ENCODE peak calls at places on chromosomes 16 and 17, in four cellular contexts. One of them, this sample, is unnamed. For H3K27me3, the result is how much of the 10 kb centered on the place peaks cover.

GRCh38 chr16:35557731-35558130 is 2098.3 kb downstream of the TP53TG3F start:
- DNase-seq in effector memory CD4-positive, alpha-beta T cell: no peak
- DNase-seq in SJCRH30: no peak
- DNase-seq in astrocyte: no peak
- DNase-seq in this sample: no peak

GRCh38 chr17:73335591-73336503 is 24.0 kb upstream of the CDC42EP4 start:
- DNase-seq in SJCRH30: no peak
- DNase-seq in effector memory CD4-positive, alpha-beta T cell: no peak
- DNase-seq in astrocyte: no peak
- DNase-seq in this sample: no peak

GRCh38 chr17:81558115-81558468 is 5.9 kb upstream of the FAAP100 start:
- DNase-seq in astrocyte: no peak
- DNase-seq in SJCRH30: no peak
- DNase-seq in effector memory CD4-positive, alpha-beta T cell: no peak
- DNase-seq in this sample: no peak

GRCh38 chr17:73166731-73167581 is 2.1 kb downstream of the SSTR2 start:
- DNase-seq in SJCRH30: no peak
- DNase-seq in astrocyte: no peak
- DNase-seq in effector memory CD4-positive, alpha-beta T cell: no peak
- DNase-seq in this sample: no peak

GRCh38 chr17:66076546-66077190 is 115.3 kb downstream of the CEP112 start:
- DNase-seq in astrocyte: peak
- DNase-seq in effector memory CD4-positive, alpha-beta T cell: no peak
- DNase-seq in SJCRH30: peak
- DNase-seq in this sample: no peak

GRCh38 chr16:55922662-55923061 is 47.5 kb upstream of the CES5A start:
- DNase-seq in SJCRH30: no peak
- DNase-seq in astrocyte: no peak
- DNase-seq in effector memory CD4-positive, alpha-beta T cell: no peak
- DNase-seq in this sample: no peak

GRCh38 chr17:6597727-6598126 is 41.4 kb upstream of the PITPNM3 start:
- DNase-seq in astrocyte: no peak
- DNase-seq in SJCRH30: no peak
- DNase-seq in effector memory CD4-positive, alpha-beta T cell: no peak
- DNase-seq in this sample: no peak

GRCh38 chr17:41620583-41621434 is 3.6 kb downstream of the KRT17 start:
- DNase-seq in astrocyte: no peak
- DNase-seq in SJCRH30: no peak
- DNase-seq in effector memory CD4-positive, alpha-beta T cell: no peak
- DNase-seq in this sample: no peak

GRCh38 chr17:74853669-74854068 is 6.0 kb downstream of the GRIN2C start:
- DNase-seq in SJCRH30: no peak
- DNase-seq in effector memory CD4-positive, alpha-beta T cell: no peak
- DNase-seq in astrocyte: no peak
- DNase-seq in this sample: no peak

GRCh38 chr17:82836823-82837357 is 2.9 kb downstream of the ZNF750 start:
- DNase-seq in effector memory CD4-positive, alpha-beta T cell: no peak
- DNase-seq in SJCRH30: peak
- DNase-seq in astrocyte: no peak
- DNase-seq in this sample: no peak

GRCh38 chr17:81401727-81402529 is 6.7 kb downstream of the BAHCC1 start:
- DNase-seq in astrocyte: no peak
- DNase-seq in effector memory CD4-positive, alpha-beta T cell: no peak
- DNase-seq in SJCRH30: peak
- DNase-seq in this sample: peak

GRCh38 chr16:27106305-27106704 is 39.6 kb downstream of the C16orf82 start:
- DNase-seq in astrocyte: no peak
- DNase-seq in effector memory CD4-positive, alpha-beta T cell: no peak
- DNase-seq in SJCRH30: no peak
- DNase-seq in this sample: no peak

GRCh38 chr16:17598968-17599367 is 128.2 kb upstream of the XYLT1 start:
- DNase-seq in effector memory CD4-positive, alpha-beta T cell: no peak
- DNase-seq in SJCRH30: no peak
- DNase-seq in astrocyte: no peak
- DNase-seq in this sample: no peak

GRCh38 chr16:89863741-89864391 is 9.5 kb upstream of the TCF25 start:
- DNase-seq in astrocyte: peak
- DNase-seq in effector memory CD4-positive, alpha-beta T cell: peak
- DNase-seq in SJCRH30: peak
- DNase-seq in this sample: peak

GRCh38 chr16:11499295-11500089 is 87.2 kb downstream of the LITAF start:
- DNase-seq in effector memory CD4-positive, alpha-beta T cell: no peak
- DNase-seq in astrocyte: no peak
- DNase-seq in SJCRH30: no peak
- DNase-seq in this sample: no peak

GRCh38 chr16:80751167-80751566 is 53.2 kb downstream of the CDYL2 start:
- DNase-seq in astrocyte: peak
- DNase-seq in SJCRH30: no peak
- DNase-seq in effector memory CD4-positive, alpha-beta T cell: no peak
- DNase-seq in this sample: no peak

GRCh38 chr17:31392856-31393748 is 1.6 kb downstream of the RAB11FIP4 start:
- DNase-seq in SJCRH30: no peak
- DNase-seq in astrocyte: no peak
- DNase-seq in effector memory CD4-positive, alpha-beta T cell: no peak
- DNase-seq in this sample: no peak

GRCh38 chr16:85840801-85841200 is 41.3 kb downstream of the COX4I1 start:
- DNase-seq in astrocyte: no peak
- DNase-seq in SJCRH30: no peak
- DNase-seq in effector memory CD4-positive, alpha-beta T cell: no peak
- DNase-seq in this sample: no peak

GRCh38 chr17:4908301-4908700 is 5.4 kb upstream of the CHRNE start:
- DNase-seq in effector memory CD4-positive, alpha-beta T cell: no peak
- DNase-seq in SJCRH30: peak
- DNase-seq in astrocyte: no peak
- DNase-seq in this sample: no peak

GRCh38 chr16:85995591-85996461 is 96.9 kb downstream of the IRF8 start:
- DNase-seq in SJCRH30: peak
- DNase-seq in effector memory CD4-positive, alpha-beta T cell: no peak
- DNase-seq in astrocyte: no peak
- DNase-seq in this sample: no peak

GRCh38 chr17:77366206-77366557 is 225.4 kb downstream of the SEC14L1 start:
- DNase-seq in astrocyte: no peak
- DNase-seq in effector memory CD4-positive, alpha-beta T cell: no peak
- DNase-seq in SJCRH30: peak
- DNase-seq in this sample: no peak

GRCh38 chr17:50638851-50639767 is 4.4 kb downstream of the ABCC3 start:
- DNase-seq in SJCRH30: peak
- DNase-seq in astrocyte: peak
- DNase-seq in effector memory CD4-positive, alpha-beta T cell: no peak
- DNase-seq in this sample: no peak

GRCh38 chr17:969767-970387 is 9.7 kb downstream of the NXN start:
- DNase-seq in effector memory CD4-positive, alpha-beta T cell: no peak
- DNase-seq in SJCRH30: no peak
- DNase-seq in astrocyte: no peak
- DNase-seq in this sample: no peak

GRCh38 chr16:17161034-17161433 is 309.7 kb downstream of the XYLT1 start:
- DNase-seq in astrocyte: no peak
- DNase-seq in effector memory CD4-positive, alpha-beta T cell: no peak
- DNase-seq in SJCRH30: no peak
- DNase-seq in this sample: no peak

GRCh38 chr17:75561927-75562603 is 25.5 kb upstream of the MYO15B start:
- DNase-seq in astrocyte: peak
- DNase-seq in effector memory CD4-positive, alpha-beta T cell: no peak
- DNase-seq in SJCRH30: no peak
- DNase-seq in this sample: no peak

GRCh38 chr16:84633622-84634021 is 14.7 kb upstream of the KLHL36 start:
- DNase-seq in effector memory CD4-positive, alpha-beta T cell: no peak
- DNase-seq in SJCRH30: no peak
- DNase-seq in astrocyte: no peak
- DNase-seq in this sample: no peak

GRCh38 chr16:75064403-75065148 is 52.0 kb downstream of the LDHD start:
- DNase-seq in SJCRH30: no peak
- DNase-seq in effector memory CD4-positive, alpha-beta T cell: no peak
- DNase-seq in astrocyte: peak
- DNase-seq in this sample: no peak

GRCh38 chr17:82000803-82001649 is 21.7 kb downstream of the CENPX start:
- DNase-seq in astrocyte: no peak
- DNase-seq in effector memory CD4-positive, alpha-beta T cell: no peak
- DNase-seq in SJCRH30: peak
- DNase-seq in this sample: no peak

GRCh38 chr17:41500131-41500911 is 5.1 kb downstream of the KRT13 start:
- DNase-seq in effector memory CD4-positive, alpha-beta T cell: no peak
- DNase-seq in astrocyte: peak
- DNase-seq in SJCRH30: no peak
- DNase-seq in this sample: no peak

GRCh38 chr16:84618428-84619102 is 687 bp upstream of the COTL1 start:
- DNase-seq in astrocyte: peak
- DNase-seq in effector memory CD4-positive, alpha-beta T cell: no peak
- DNase-seq in SJCRH30: peak
- DNase-seq in this sample: no peak

DNA sequence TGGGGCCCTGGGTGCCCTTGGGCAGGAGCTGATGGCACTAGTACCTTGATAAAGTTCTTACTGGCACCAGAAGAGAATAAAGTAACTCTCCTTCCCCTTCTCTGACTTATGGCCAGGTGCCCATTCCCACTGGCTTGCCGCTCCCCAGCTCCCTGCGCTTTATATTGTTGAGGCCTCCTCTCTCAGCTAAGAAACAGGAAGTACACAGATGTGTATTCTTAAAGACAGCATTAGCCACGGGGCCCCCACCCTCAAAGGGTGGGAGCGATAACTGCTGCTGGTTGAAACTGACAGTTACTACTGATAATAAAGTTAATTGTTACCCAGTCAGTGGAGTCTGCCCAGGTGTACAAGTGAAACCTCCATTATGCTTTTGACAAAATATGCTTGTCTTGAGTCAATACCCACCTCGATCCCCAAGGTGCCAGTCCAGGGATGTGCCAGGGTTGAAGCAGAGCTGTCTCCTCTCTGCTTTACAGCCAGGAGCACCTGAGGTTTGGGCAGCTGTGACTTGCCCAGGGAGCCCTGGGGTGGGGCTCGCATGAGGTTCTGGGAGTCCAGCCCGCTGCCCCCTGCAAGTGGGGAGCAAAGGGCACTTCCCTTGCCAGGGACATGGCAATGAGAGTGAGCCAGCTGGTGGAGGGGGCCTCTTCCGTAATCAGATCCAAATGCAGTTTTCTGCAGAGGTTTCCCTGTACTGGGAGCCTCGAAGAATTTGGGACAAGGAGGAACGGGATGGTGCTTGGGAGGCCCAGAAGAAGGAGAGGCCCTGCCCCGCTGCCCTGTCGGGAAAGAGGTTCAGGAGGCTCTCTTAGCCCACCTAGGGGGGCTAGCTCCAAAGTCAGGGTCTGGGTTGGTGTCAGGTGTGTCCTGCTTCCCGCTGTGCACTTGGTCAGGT is 5.4 kb upstream of the CLDN9 start:
- DNase-seq in SJCRH30: no peak
- DNase-seq in effector memory CD4-positive, alpha-beta T cell: no peak
- DNase-seq in astrocyte: no peak
- DNase-seq in this sample: no peak
- H3K4me3 ChIP-seq in SJCRH30: no peak
- H3K4me3 ChIP-seq in effector memory CD4-positive, alpha-beta T cell: peak
- H3K4me3 ChIP-seq in astrocyte: no peak
- H3K4me3 ChIP-seq in this sample: no peak

DNA sequence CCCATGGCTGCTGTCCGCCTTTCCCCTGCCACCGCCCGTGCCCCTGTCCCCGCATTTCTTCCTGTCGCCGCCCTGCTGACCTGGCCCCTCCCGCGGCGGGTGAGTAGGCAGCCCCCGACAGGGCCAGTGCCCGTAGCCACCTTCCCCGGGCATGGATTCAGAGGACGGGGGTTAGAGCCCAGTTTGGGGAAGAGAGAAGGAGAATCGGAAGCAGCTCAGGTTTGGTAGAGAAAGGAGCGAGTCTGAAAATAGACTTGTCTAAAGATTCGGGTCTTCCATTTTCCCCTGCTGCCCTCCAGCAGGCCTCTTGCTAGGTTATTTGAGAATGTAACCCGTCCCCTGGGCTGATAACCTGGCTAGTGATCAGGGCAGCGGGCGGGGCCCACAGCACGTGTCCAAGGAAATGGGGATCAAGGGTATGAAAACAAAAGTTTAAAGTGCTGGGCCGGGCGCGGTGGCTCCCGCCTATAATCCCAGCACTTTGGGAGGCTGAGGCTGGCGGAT is 7.9 kb upstream of the CLDN9 start:
- DNase-seq in effector memory CD4-positive, alpha-beta T cell: no peak
- DNase-seq in SJCRH30: no peak
- DNase-seq in astrocyte: no peak
- DNase-seq in this sample: no peak
- H3K27ac ChIP-seq in effector memory CD4-positive, alpha-beta T cell: no peak
- H3K27ac ChIP-seq in SJCRH30: no peak
- H3K27ac ChIP-seq in astrocyte: no peak
- H3K27ac ChIP-seq in this sample: no peak

DNA sequence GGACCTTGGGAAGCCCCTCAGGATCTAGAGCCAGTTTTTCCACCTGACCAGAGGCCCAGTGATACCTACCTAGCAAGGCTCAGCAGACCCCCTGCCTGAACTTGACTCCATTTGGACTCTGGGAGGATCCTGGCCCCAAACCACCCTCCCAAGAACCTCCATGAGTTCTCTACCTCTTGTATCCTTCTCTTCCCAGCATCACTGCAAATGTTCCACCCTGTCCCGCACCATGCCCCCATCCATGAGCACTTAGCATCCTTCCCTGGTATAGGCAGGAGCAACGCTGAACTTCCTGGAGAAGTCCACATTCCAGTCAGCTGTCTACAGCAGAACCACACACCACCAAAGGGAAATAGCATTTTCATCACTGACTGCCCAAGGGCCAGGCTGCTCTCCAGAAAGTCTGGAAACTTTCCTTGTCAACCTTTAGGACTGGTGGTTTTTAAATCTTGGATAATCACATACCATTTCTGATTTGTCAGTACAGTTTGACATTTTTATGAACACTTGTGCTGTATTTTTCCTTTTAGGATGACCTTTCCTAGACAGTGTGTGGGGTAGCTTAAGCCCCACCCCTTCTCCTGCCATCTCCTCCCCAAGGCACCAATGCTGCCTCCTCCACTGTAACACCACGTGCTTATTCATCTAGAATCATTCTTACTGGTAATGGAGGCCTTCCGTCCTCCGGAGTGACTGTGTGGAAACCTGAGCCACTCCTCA is 13.9 kb downstream of the EIF4A3 start:
- DNase-seq in effector memory CD4-positive, alpha-beta T cell: no peak
- DNase-seq in SJCRH30: no peak
- DNase-seq in astrocyte: no peak
- DNase-seq in this sample: no peak
- H3K27me3 ChIP-seq in effector memory CD4-positive, alpha-beta T cell: under half
- H3K27me3 ChIP-seq in SJCRH30: under half
- H3K27me3 ChIP-seq in astrocyte: under half
- H3K27me3 ChIP-seq in this sample: under half

DNA sequence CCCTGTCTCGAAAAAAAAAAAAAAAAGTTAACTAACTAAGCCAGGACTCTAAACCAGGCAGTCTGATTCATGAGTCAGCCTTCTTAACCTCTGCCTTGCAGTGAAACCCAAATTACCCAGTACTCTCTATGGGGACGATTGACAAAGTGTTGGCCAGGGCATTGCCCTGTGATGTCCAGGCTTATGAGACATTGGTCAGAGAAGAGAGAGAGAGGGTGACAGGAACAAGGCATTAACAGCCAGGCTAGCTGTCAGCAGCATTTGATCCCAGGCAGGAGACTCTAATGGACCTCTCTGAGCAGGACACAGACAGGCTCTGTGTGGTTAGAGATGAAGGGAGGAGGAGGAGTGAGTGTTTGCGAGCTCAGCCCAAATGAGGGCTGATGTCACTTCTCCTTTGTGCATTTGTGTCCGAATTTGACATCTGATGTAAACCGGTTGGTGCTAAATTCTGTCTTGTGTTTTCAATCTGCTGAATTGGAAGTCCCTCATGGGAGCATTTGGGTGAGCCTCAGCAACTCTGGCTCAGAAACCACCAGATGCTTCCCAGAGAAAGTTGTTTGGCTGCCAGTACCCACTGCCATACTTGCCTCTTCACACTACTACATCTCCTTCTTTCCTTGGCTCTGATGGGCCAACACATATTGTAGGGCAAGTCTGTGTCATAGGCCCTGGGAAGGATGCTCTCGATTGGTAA is 4.3 kb upstream of the MYL4 start:
- DNase-seq in SJCRH30: peak
- DNase-seq in astrocyte: peak
- DNase-seq in effector memory CD4-positive, alpha-beta T cell: no peak
- DNase-seq in this sample: peak
- H3K4me3 ChIP-seq in SJCRH30: peak
- H3K4me3 ChIP-seq in astrocyte: no peak
- H3K4me3 ChIP-seq in effector memory CD4-positive, alpha-beta T cell: peak
- H3K4me3 ChIP-seq in this sample: peak

This sample was measured in CD4-positive, alpha-beta memory T cell.